ENCODE peak calls at places on chromosome 4, in five cellular contexts. One of them, this sample, is unnamed.
A peak's percentile ranks its signal among the peaks of the same experiment; 100 is the strongest.

GRCh38 chr4:185036019-185036418 is 17.7 kb downstream of the HELT start:
- DNase-seq in NCI-H1092: no peak
- DNase-seq in activated CD4-positive, alpha-beta T cell treated with anti-CD3 and anti-CD28 coated beads, Interleukin-2, amount 50 U/mL, for 24 hours: no peak
- DNase-seq in lower lobe of right lung: no peak
- DNase-seq in type B pancreatic cell: no peak
- DNase-seq in this sample: no peak

GRCh38 chr4:138308421-138308820 is 66.3 kb upstream of the SLC7A11 start:
- DNase-seq in NCI-H1092: no peak
- DNase-seq in activated CD4-positive, alpha-beta T cell treated with anti-CD3 and anti-CD28 coated beads, Interleukin-2, amount 50 U/mL, for 24 hours: no peak
- DNase-seq in lower lobe of right lung: no peak
- DNase-seq in type B pancreatic cell: no peak
- DNase-seq in this sample: no peak

GRCh38 chr4:166143227-166143626 is 270.2 kb downstream of the TLL1 start:
- DNase-seq in NCI-H1092: no peak
- DNase-seq in activated CD4-positive, alpha-beta T cell treated with anti-CD3 and anti-CD28 coated beads, Interleukin-2, amount 50 U/mL, for 24 hours: no peak
- DNase-seq in lower lobe of right lung: no peak
- DNase-seq in type B pancreatic cell: no peak
- DNase-seq in this sample: peak; percentile 43

GRCh38 chr4:125010776-125011503 is 298.4 kb upstream of the ANKRD50 start:
- DNase-seq in NCI-H1092: no peak
- DNase-seq in activated CD4-positive, alpha-beta T cell treated with anti-CD3 and anti-CD28 coated beads, Interleukin-2, amount 50 U/mL, for 24 hours: no peak
- DNase-seq in lower lobe of right lung: no peak
- DNase-seq in type B pancreatic cell: no peak
- DNase-seq in this sample: no peak

GRCh38 chr4:10529256-10529890 is 72.1 kb upstream of the ZNF518B start:
- DNase-seq in NCI-H1092: no peak
- DNase-seq in activated CD4-positive, alpha-beta T cell treated with anti-CD3 and anti-CD28 coated beads, Interleukin-2, amount 50 U/mL, for 24 hours: no peak
- DNase-seq in lower lobe of right lung: no peak
- DNase-seq in type B pancreatic cell: no peak
- DNase-seq in this sample: no peak

GRCh38 chr4:20687894-20688293 is 12.4 kb upstream of the PACRGL start:
- DNase-seq in NCI-H1092: no peak
- DNase-seq in activated CD4-positive, alpha-beta T cell treated with anti-CD3 and anti-CD28 coated beads, Interleukin-2, amount 50 U/mL, for 24 hours: no peak
- DNase-seq in lower lobe of right lung: no peak
- DNase-seq in type B pancreatic cell: no peak
- DNase-seq in this sample: peak; percentile 80

GRCh38 chr4:125104616-125105015 is 210.1 kb upstream of the FAT4 start:
- DNase-seq in NCI-H1092: no peak
- DNase-seq in activated CD4-positive, alpha-beta T cell treated with anti-CD3 and anti-CD28 coated beads, Interleukin-2, amount 50 U/mL, for 24 hours: no peak
- DNase-seq in lower lobe of right lung: no peak
- DNase-seq in type B pancreatic cell: no peak
- DNase-seq in this sample: no peak

GRCh38 chr4:53508446-53508845 is 82.8 kb downstream of the LNX1 start:
- DNase-seq in NCI-H1092: no peak
- DNase-seq in activated CD4-positive, alpha-beta T cell treated with anti-CD3 and anti-CD28 coated beads, Interleukin-2, amount 50 U/mL, for 24 hours: no peak
- DNase-seq in lower lobe of right lung: no peak
- DNase-seq in type B pancreatic cell: no peak
- DNase-seq in this sample: peak; percentile 75

GRCh38 chr4:181796502-181796901 is 446.7 kb upstream of the TENM3 start:
- DNase-seq in NCI-H1092: no peak
- DNase-seq in activated CD4-positive, alpha-beta T cell treated with anti-CD3 and anti-CD28 coated beads, Interleukin-2, amount 50 U/mL, for 24 hours: no peak
- DNase-seq in lower lobe of right lung: no peak
- DNase-seq in type B pancreatic cell: no peak
- DNase-seq in this sample: no peak

GRCh38 chr4:57093816-57094481 is 16.2 kb downstream of the IGFBP7 start:
- DNase-seq in NCI-H1092: no peak
- DNase-seq in activated CD4-positive, alpha-beta T cell treated with anti-CD3 and anti-CD28 coated beads, Interleukin-2, amount 50 U/mL, for 24 hours: no peak
- DNase-seq in lower lobe of right lung: no peak
- DNase-seq in type B pancreatic cell: no peak
- DNase-seq in this sample: no peak

GRCh38 chr4:180059216-180059881 is 2183.9 kb upstream of the TENM3 start:
- DNase-seq in NCI-H1092: no peak
- DNase-seq in activated CD4-positive, alpha-beta T cell treated with anti-CD3 and anti-CD28 coated beads, Interleukin-2, amount 50 U/mL, for 24 hours: no peak
- DNase-seq in lower lobe of right lung: no peak
- DNase-seq in type B pancreatic cell: no peak
- DNase-seq in this sample: no peak

GRCh38 chr4:64899563-64899962 is 490.3 kb upstream of the TECRL start:
- DNase-seq in NCI-H1092: no peak
- DNase-seq in activated CD4-positive, alpha-beta T cell treated with anti-CD3 and anti-CD28 coated beads, Interleukin-2, amount 50 U/mL, for 24 hours: no peak
- DNase-seq in lower lobe of right lung: no peak
- DNase-seq in type B pancreatic cell: no peak
- DNase-seq in this sample: no peak

GRCh38 chr4:101689220-101689619 is 101.3 kb upstream of the BANK1 start:
- DNase-seq in NCI-H1092: no peak
- DNase-seq in activated CD4-positive, alpha-beta T cell treated with anti-CD3 and anti-CD28 coated beads, Interleukin-2, amount 50 U/mL, for 24 hours: no peak
- DNase-seq in lower lobe of right lung: no peak
- DNase-seq in type B pancreatic cell: no peak
- DNase-seq in this sample: no peak

GRCh38 chr4:114057746-114058145 is 78.3 kb upstream of the ARSJ start:
- DNase-seq in NCI-H1092: no peak
- DNase-seq in activated CD4-positive, alpha-beta T cell treated with anti-CD3 and anti-CD28 coated beads, Interleukin-2, amount 50 U/mL, for 24 hours: no peak
- DNase-seq in lower lobe of right lung: no peak
- DNase-seq in type B pancreatic cell: no peak
- DNase-seq in this sample: no peak

GRCh38 chr4:124035364-124036036 is 638.9 kb downstream of the SPRY1 start:
- DNase-seq in NCI-H1092: no peak
- DNase-seq in activated CD4-positive, alpha-beta T cell treated with anti-CD3 and anti-CD28 coated beads, Interleukin-2, amount 50 U/mL, for 24 hours: no peak
- DNase-seq in lower lobe of right lung: no peak
- DNase-seq in type B pancreatic cell: no peak
- DNase-seq in this sample: no peak

GRCh38 chr4:177371452-177371851 is 61.8 kb downstream of the NEIL3 start:
- DNase-seq in NCI-H1092: no peak
- DNase-seq in activated CD4-positive, alpha-beta T cell treated with anti-CD3 and anti-CD28 coated beads, Interleukin-2, amount 50 U/mL, for 24 hours: no peak
- DNase-seq in lower lobe of right lung: no peak
- DNase-seq in type B pancreatic cell: no peak
- DNase-seq in this sample: no peak